ENCODE peak calls at places on chromosomes 12 and 14, in ten cellular contexts. E is lung, F is HCT116, H is IMR-90, Q is upper lobe of right lung, V is PC-3, B is left lung, N is AG04450, P is K562, W is fibroblast of lung. A is an unnamed sample.

GRCh38 chr14:103257211-103257962 is 76.7 kb upstream of the EIF5 start:
- DNase-seq in Q (no peak), N (no peak), W (peak; percentile 15), P (no peak), B (no peak), V (peak; percentile 55), H (peak; percentile 29), F (no peak), E (no peak), A (peak; percentile 11)

GRCh38 chr12:47360771-47361388 is 281.1 kb upstream of the AMIGO2 start:
- DNase-seq in P (peak; percentile 17), N (no peak), H (no peak), Q (no peak), V (no peak), E (no peak), F (no peak), B (no peak), W (no peak), A (no peak)

GRCh38 chr14:104280902-104281767 is 142.7 kb downstream of the KIF26A start:
- DNase-seq in V (no peak), Q (peak; percentile 53), W (no peak), H (no peak), N (no peak), B (peak; percentile 23), F (no peak), E (no peak), P (no peak), A (peak; percentile 33)

GRCh38 chr12:47088021-47088944 is 8.5 kb upstream of the AMIGO2 start:
- DNase-seq in E (no peak), Q (no peak), N (no peak), H (peak; percentile 61), V (no peak), F (no peak), P (no peak), B (no peak), W (no peak), A (peak; percentile 14)

GRCh38 chr14:105282098-105282725 is 18.6 kb downstream of the BRF1 start:
- DNase-seq in E (no peak), N (no peak), B (no peak), H (no peak), Q (no peak), F (no peak), V (no peak), P (no peak), W (no peak), A (no peak)

GRCh38 chr12:121334513-121335343 is 17.5 kb downstream of the ANAPC5 start:
- DNase-seq in P (peak; percentile 61), F (peak; percentile 46), N (peak; percentile 36), B (no peak), E (no peak), H (peak; percentile 78), Q (no peak), V (peak; percentile 83), W (peak; percentile 81), A (no peak)

GRCh38 chr14:22314183-22314820 is 274.7 kb downstream of the DAD1 start:
- DNase-seq in N (no peak), W (peak; percentile 58), E (peak; percentile 33), Q (no peak), F (peak; percentile 60), B (no peak), H (peak; percentile 62), V (peak; percentile 88), P (peak; percentile 29), A (peak; percentile 19)

GRCh38 chr14:101878222-101879211 is 85.9 kb upstream of the DYNC1H1 start:
- DNase-seq in F (no peak), W (no peak), P (no peak), H (no peak), B (no peak), N (no peak), V (no peak), E (no peak), Q (no peak), A (no peak)

GRCh38 chr12:113227686-113228391 is 6.6 kb downstream of the TPCN1 start:
- DNase-seq in V (no peak), Q (no peak), F (no peak), P (no peak), W (no peak), H (no peak), E (no peak), B (no peak), N (no peak), A (no peak)

GRCh38 chr12:65824314-65824563 is at the start of gene HMGA2:
- DNase-seq in W (peak; percentile 89), B (peak; percentile 32), F (peak; percentile 78), H (peak; percentile 84), E (no peak), V (peak; percentile 93), P (no peak), N (peak; percentile 36), Q (peak; percentile 68), A (no peak)

GRCh38 chr14:89702151-89702936 is 252.2 kb downstream of the EFCAB11 start:
- DNase-seq in W (peak; percentile 65), E (no peak), N (peak; percentile 21), H (peak; percentile 67), Q (no peak), B (no peak), P (no peak), V (no peak), F (no peak), A (no peak)

GRCh38 chr12:39402922-39403321 is 40.0 kb downstream of the KIF21A start:
- DNase-seq in N (no peak), Q (no peak), P (no peak), F (no peak), W (no peak), H (no peak), E (no peak), B (no peak), V (no peak), A (no peak)

GRCh38 chr12:106247731-106248176 is at the start of gene CKAP4:
- DNase-seq in E (peak; percentile 73), Q (peak; percentile 92), B (peak; percentile 81), W (peak; percentile 80), H (peak; percentile 82), F (no peak), N (no peak), P (peak; percentile 67), V (peak; percentile 82), A (peak; percentile 73)

GRCh38 chr12:106248177-106248848 is 493 bp upstream of the CKAP4 start:
- DNase-seq in B (peak; percentile 74), Q (peak; percentile 79), P (no peak), E (peak; percentile 63), W (peak; percentile 71), F (no peak), V (peak; percentile 58), N (no peak), H (peak; percentile 81), A (peak; percentile 85)

GRCh38 chr12:106249411-106250135 is 1.8 kb upstream of the CKAP4 start:
- DNase-seq in F (no peak), H (no peak), B (no peak), W (no peak), V (no peak), Q (no peak), P (no peak), N (no peak), E (no peak), A (no peak)

GRCh38 chr12:106246891-106247730 is 709 bp downstream of the CKAP4 start:
- DNase-seq in W (peak; percentile 57), H (peak; percentile 61), F (no peak), P (peak; percentile 29), E (peak; percentile 60), B (peak; percentile 67), N (no peak), Q (peak; percentile 87), V (peak; percentile 57), A (peak; percentile 70)

DNA sequence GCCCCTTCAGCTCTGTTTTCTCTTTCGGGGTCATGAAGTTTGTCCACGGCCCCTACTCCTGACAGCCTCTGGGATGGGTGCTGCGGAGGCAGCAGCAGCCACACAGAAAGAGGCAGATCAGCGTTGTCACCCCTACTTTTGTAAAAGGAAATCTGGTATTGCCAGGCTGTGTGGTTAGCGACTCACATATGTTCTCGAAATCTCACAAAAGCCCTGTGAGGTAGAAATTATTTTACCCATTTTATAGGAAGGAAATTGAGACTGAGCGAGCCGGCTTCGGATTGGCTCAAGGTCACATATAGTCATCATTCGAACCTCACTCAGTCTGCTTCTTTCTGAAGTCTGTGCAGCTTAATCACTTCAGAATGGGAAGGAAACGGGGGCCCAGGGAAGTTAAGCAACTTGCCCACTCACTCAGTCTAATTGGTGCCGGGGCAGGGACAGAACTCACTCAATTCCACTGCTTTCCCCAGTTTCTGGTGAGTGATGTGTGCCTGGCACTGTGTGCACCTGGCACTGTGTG is 1.1 kb upstream of the CKAP4 start:
- DNase-seq in Q (no peak), B (no peak), V (peak; percentile 42), F (no peak), H (peak; percentile 68), E (no peak), P (no peak), N (no peak), W (peak; percentile 34), A (no peak)
- H3K27me3 ChIP-seq in Q (no peaks in the 10 kb centered on the region), B (no peaks in the 10 kb centered on the region), V (no peaks in the 10 kb centered on the region), F (no peaks in the 10 kb centered on the region), H (no peaks in the 10 kb centered on the region), E (no peaks in the 10 kb centered on the region), P (peaks cover 49% of the 10 kb centered on the region), N (no peaks in the 10 kb centered on the region), W (no peaks in the 10 kb centered on the region), A (no peaks in the 10 kb centered on the region)

GRCh38 chr12:132528564-132529106 is 38.7 kb downstream of the FBRSL1 start:
- DNase-seq in H (no peak), Q (no peak), P (no peak), W (no peak), E (no peak), V (no peak), N (no peak), B (no peak), F (no peak), A (no peak)
- H3K27ac ChIP-seq in H (no peak overlapping the region), Q (no peak overlapping the region), P (no peak overlapping the region), W (no peak overlapping the region), E (no peak overlapping the region), V (no peak overlapping the region), N (no peak overlapping the region), B (no peak overlapping the region), F (no peak overlapping the region), A (no peak overlapping the region)

DNA sequence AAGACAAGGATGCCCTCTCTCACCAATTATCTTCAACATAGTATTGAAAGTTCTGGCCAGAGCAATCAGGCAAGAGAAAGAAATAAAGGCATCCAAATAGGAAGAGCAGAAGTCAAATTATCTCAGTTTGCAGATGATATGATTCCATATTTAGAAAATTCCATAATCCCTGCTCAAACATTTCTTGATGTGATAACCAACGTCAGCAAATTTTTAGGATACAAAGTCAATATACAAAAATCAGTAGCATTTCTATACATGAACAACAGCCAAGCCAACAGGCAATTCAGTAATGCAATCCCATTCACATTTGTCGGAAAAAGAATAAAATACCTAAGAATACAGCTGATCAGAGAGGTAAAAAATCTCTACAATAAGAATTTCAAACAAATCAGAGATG is 969.7 kb upstream of the USP15 start:
- DNase-seq in W (no peak), H (no peak), B (no peak), P (no peak), V (no peak), E (no peak), Q (no peak), N (no peak), F (no peak), A (no peak)
- H3K9me3 ChIP-seq in W (no peaks in the 10 kb centered on the region), H (peaks cover 5% of the 10 kb centered on the region), B (no peaks in the 10 kb centered on the region), P (no peaks in the 10 kb centered on the region), V (peaks cover 12% of the 10 kb centered on the region), E (no peaks in the 10 kb centered on the region), Q (peaks cover 13% of the 10 kb centered on the region), N (peaks cover 15% of the 10 kb centered on the region), F (no peaks in the 10 kb centered on the region), A (peaks cover 3% of the 10 kb centered on the region)

DNA sequence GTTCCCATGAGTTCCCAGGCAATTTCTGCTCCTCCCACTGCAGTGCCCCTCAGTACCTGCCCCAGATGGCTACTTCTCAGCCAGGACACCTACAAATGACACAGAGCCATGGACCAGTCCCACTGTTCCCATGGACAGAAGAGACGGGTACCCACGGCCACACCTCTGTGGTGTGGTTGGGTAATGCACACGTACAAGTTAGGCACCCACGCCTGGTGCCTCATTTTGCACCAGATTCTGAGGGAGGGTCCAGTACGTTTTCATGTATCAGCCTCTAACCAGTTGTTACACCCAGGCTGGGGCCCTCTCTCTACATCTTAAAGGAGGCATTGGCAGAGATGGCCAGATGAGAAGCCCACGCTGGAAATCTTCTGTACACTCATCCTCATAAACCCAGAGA is 114.0 kb downstream of the DICER1 start:
- DNase-seq in Q (peak; percentile 40), H (no peak), W (no peak), V (no peak), E (no peak), B (no peak), P (no peak), N (no peak), F (no peak), A (peak; percentile 22)
- H3K27me3 ChIP-seq in Q (no peaks in the 10 kb centered on the region), H (no peaks in the 10 kb centered on the region), W (no peaks in the 10 kb centered on the region), V (peaks cover 98% of the 10 kb centered on the region), E (no peaks in the 10 kb centered on the region), B (no peaks in the 10 kb centered on the region), P (peaks cover 46% of the 10 kb centered on the region), N (peaks cover 2% of the 10 kb centered on the region), F (peaks cover 13% of the 10 kb centered on the region), A (no peaks in the 10 kb centered on the region)